ENCODE peak calls at places on chromosomes 1 and 21, in five cellular contexts. One of them, this sample, is unnamed.

GRCh38 chr21:45452696-45453307 is 47.8 kb downstream of the COL18A1 start:
- DNase-seq in omental fat pad: no peak
- DNase-seq in upper lobe of left lung: no peak
- DNase-seq in body of pancreas: no peak
- DNase-seq in RWPE1: no peak
- DNase-seq in this sample: no peak

GRCh38 chr1:37719572-37720195 is 27.4 kb downstream of the CDCA8 start:
- DNase-seq in omental fat pad: no peak
- DNase-seq in upper lobe of left lung: peak; percentile 62
- DNase-seq in body of pancreas: no peak
- DNase-seq in RWPE1: no peak
- DNase-seq in this sample: no peak

GRCh38 chr1:240464099-240464498 is 147.9 kb downstream of the GREM2 start:
- DNase-seq in omental fat pad: no peak
- DNase-seq in upper lobe of left lung: no peak
- DNase-seq in body of pancreas: no peak
- DNase-seq in RWPE1: peak; percentile 18
- DNase-seq in this sample: no peak

GRCh38 chr1:155002479-155003226 is at the start of gene ZBTB7B:
- DNase-seq in omental fat pad: no peak
- DNase-seq in upper lobe of left lung: peak; percentile 91
- DNase-seq in body of pancreas: peak; percentile 70
- DNase-seq in RWPE1: peak; percentile 88
- DNase-seq in this sample: peak; percentile 66

GRCh38 chr1:8228253-8228652 is 89.7 kb upstream of the SLC45A1 start:
- DNase-seq in omental fat pad: no peak
- DNase-seq in upper lobe of left lung: no peak
- DNase-seq in body of pancreas: no peak
- DNase-seq in RWPE1: no peak
- DNase-seq in this sample: no peak

GRCh38 chr1:210800756-210801155 is 333.2 kb downstream of the KCNH1 start:
- DNase-seq in omental fat pad: no peak
- DNase-seq in upper lobe of left lung: no peak
- DNase-seq in body of pancreas: no peak
- DNase-seq in RWPE1: no peak
- DNase-seq in this sample: no peak

GRCh38 chr1:149849947-149850360 is 49.4 kb upstream of the BOLA1 start:
- DNase-seq in omental fat pad: no peak
- DNase-seq in upper lobe of left lung: peak; percentile 20
- DNase-seq in body of pancreas: no peak
- DNase-seq in RWPE1: no peak
- DNase-seq in this sample: no peak

GRCh38 chr1:48000883-48001282 is 3.7 kb upstream of the TRABD2B start:
- DNase-seq in omental fat pad: no peak
- DNase-seq in upper lobe of left lung: no peak
- DNase-seq in body of pancreas: no peak
- DNase-seq in RWPE1: no peak
- DNase-seq in this sample: no peak

GRCh38 chr1:21532992-21533534 is 23.8 kb downstream of the ALPL start:
- DNase-seq in omental fat pad: no peak
- DNase-seq in upper lobe of left lung: no peak
- DNase-seq in body of pancreas: no peak
- DNase-seq in RWPE1: no peak
- DNase-seq in this sample: no peak

GRCh38 chr1:27999055-27999454 is 39.3 kb downstream of the XKR8 start:
- DNase-seq in omental fat pad: no peak
- DNase-seq in upper lobe of left lung: no peak
- DNase-seq in body of pancreas: no peak
- DNase-seq in RWPE1: no peak
- DNase-seq in this sample: no peak

GRCh38 chr1:203650012-203650836 is 23.6 kb downstream of the ATP2B4 start:
- DNase-seq in omental fat pad: no peak
- DNase-seq in upper lobe of left lung: peak; percentile 93
- DNase-seq in body of pancreas: peak; percentile 83
- DNase-seq in RWPE1: peak; percentile 91
- DNase-seq in this sample: peak; percentile 67

GRCh38 chr1:16088996-16089395 is 15.5 kb upstream of the FAM131C start:
- DNase-seq in omental fat pad: no peak
- DNase-seq in upper lobe of left lung: peak; percentile 45
- DNase-seq in body of pancreas: peak; percentile 9
- DNase-seq in RWPE1: peak; percentile 78
- DNase-seq in this sample: peak; percentile 62

GRCh38 chr1:191888996-191889622 is 269.2 kb upstream of the RGS18 start:
- DNase-seq in omental fat pad: no peak
- DNase-seq in upper lobe of left lung: no peak
- DNase-seq in body of pancreas: no peak
- DNase-seq in RWPE1: no peak
- DNase-seq in this sample: no peak

GRCh38 chr1:5711079-5711478 is 281.1 kb downstream of the NPHP4 start:
- DNase-seq in omental fat pad: no peak
- DNase-seq in upper lobe of left lung: no peak
- DNase-seq in body of pancreas: no peak
- DNase-seq in RWPE1: no peak
- DNase-seq in this sample: no peak

GRCh38 chr21:16767201-16767600 is 745.6 kb upstream of the CXADR start:
- DNase-seq in omental fat pad: no peak
- DNase-seq in upper lobe of left lung: no peak
- DNase-seq in body of pancreas: no peak
- DNase-seq in RWPE1: no peak
- DNase-seq in this sample: no peak

GRCh38 chr1:112935474-112936289 is 20.3 kb downstream of the SLC16A1 start:
- DNase-seq in omental fat pad: no peak
- DNase-seq in upper lobe of left lung: no peak
- DNase-seq in body of pancreas: no peak
- DNase-seq in RWPE1: peak; percentile 66
- DNase-seq in this sample: no peak

GRCh38 chr1:172928412-172928811 is 122.3 kb downstream of the TNFSF18 start:
- DNase-seq in omental fat pad: no peak
- DNase-seq in upper lobe of left lung: no peak
- DNase-seq in body of pancreas: no peak
- DNase-seq in RWPE1: peak; percentile 38
- DNase-seq in this sample: no peak

GRCh38 chr1:85624361-85624760 is 43.8 kb downstream of the CCN1 start:
- DNase-seq in omental fat pad: no peak
- DNase-seq in upper lobe of left lung: no peak
- DNase-seq in body of pancreas: no peak
- DNase-seq in RWPE1: no peak
- DNase-seq in this sample: no peak

GRCh38 chr1:184116287-184116686 is 64.8 kb downstream of the TSEN15 start:
- DNase-seq in omental fat pad: no peak
- DNase-seq in upper lobe of left lung: no peak
- DNase-seq in body of pancreas: no peak
- DNase-seq in RWPE1: no peak
- DNase-seq in this sample: no peak

GRCh38 chr1:70818391-70818790 is 229.2 kb downstream of the PTGER3 start:
- DNase-seq in omental fat pad: no peak
- DNase-seq in upper lobe of left lung: no peak
- DNase-seq in body of pancreas: no peak
- DNase-seq in RWPE1: no peak
- DNase-seq in this sample: no peak

GRCh38 chr1:211724711-211725196 is 49.3 kb upstream of the NEK2 start:
- DNase-seq in omental fat pad: no peak
- DNase-seq in upper lobe of left lung: no peak
- DNase-seq in body of pancreas: peak; percentile 37
- DNase-seq in RWPE1: no peak
- DNase-seq in this sample: no peak

GRCh38 chr1:28241633-28242241 is 5.8 kb downstream of the ATP5IF1 start:
- DNase-seq in omental fat pad: no peak
- DNase-seq in upper lobe of left lung: no peak
- DNase-seq in body of pancreas: no peak
- DNase-seq in RWPE1: peak; percentile 53
- DNase-seq in this sample: no peak

GRCh38 chr21:26136686-26137085 is 33.9 kb downstream of the APP start:
- DNase-seq in omental fat pad: no peak
- DNase-seq in upper lobe of left lung: no peak
- DNase-seq in body of pancreas: no peak
- DNase-seq in RWPE1: no peak
- DNase-seq in this sample: no peak

GRCh38 chr1:156901966-156902922 is 8.7 kb downstream of the PEAR1 start:
- DNase-seq in omental fat pad: no peak
- DNase-seq in upper lobe of left lung: no peak
- DNase-seq in body of pancreas: no peak
- DNase-seq in RWPE1: no peak
- DNase-seq in this sample: no peak

GRCh38 chr1:156870734-156871133 is 10.1 kb downstream of the NTRK1 start:
- DNase-seq in omental fat pad: no peak
- DNase-seq in upper lobe of left lung: no peak
- DNase-seq in body of pancreas: no peak
- DNase-seq in RWPE1: peak; percentile 84
- DNase-seq in this sample: no peak

GRCh38 chr1:182143154-182143657 is 81.7 kb upstream of the ZNF648 start:
- DNase-seq in omental fat pad: peak; percentile 99
- DNase-seq in upper lobe of left lung: no peak
- DNase-seq in body of pancreas: peak; percentile 95
- DNase-seq in RWPE1: peak; percentile 69
- DNase-seq in this sample: peak; percentile 96

GRCh38 chr1:213564215-213564659 is 423.5 kb upstream of the PROX1 start:
- DNase-seq in omental fat pad: no peak
- DNase-seq in upper lobe of left lung: no peak
- DNase-seq in body of pancreas: peak; percentile 37
- DNase-seq in RWPE1: no peak
- DNase-seq in this sample: peak; percentile 24
- TF ChIP-seq CTCF in omental fat pad: no peak
- TF ChIP-seq CTCF in upper lobe of left lung: peak; percentile 42
- TF ChIP-seq CTCF in body of pancreas: peak; percentile 79
- TF ChIP-seq CTCF in RWPE1: peak; percentile 7
- TF ChIP-seq CTCF in this sample: peak; percentile 18

DNA sequence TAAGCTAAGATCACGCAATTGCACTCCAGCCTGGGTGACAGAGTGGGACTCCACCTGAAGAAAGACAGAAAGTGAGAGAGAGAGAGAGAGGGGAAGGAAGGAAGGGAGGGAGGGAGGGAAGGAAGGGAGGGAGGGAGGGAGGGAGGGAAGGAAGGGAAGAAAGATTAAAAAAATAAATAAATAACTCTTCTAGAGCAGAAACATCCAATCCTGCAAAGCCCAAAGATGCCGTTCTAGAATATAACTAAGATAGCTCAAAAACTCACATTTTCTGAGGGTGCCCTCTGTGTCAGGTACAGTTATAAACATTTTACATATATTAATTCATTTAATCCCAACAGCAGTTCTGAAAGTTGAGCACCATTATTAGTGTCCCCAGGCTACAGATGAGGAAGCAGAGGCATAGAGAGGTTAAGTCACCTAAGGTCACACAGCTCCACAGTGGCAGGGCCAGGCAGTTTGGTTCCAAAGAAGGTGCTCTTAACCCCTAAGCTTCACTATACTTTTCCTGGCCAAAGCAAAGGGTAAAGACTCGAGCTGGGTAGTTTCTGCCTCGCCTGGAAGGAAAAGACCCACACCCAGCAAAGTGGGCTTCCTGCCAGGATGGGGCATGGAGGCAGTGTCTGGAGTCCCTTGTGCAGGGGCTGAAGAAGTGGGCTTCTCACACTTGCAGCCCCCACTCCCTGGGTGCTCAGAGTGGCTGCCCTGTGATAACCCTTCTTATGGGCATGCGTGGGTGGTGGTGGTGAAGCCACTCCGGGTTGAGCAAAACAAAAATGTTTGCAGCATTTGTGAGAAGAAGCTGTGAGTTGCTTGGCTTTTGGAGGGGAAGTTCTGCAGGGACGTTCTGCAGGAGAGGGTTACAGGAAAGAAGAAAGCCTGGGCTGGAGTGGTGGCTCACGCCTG is 7.9 kb upstream of the PIK3CD start:
- DNase-seq in omental fat pad: no peak
- DNase-seq in upper lobe of left lung: no peak
- DNase-seq in body of pancreas: no peak
- DNase-seq in RWPE1: no peak
- DNase-seq in this sample: no peak
- TF ChIP-seq CTCF in omental fat pad: no peak
- TF ChIP-seq CTCF in upper lobe of left lung: no peak
- TF ChIP-seq CTCF in body of pancreas: no peak
- TF ChIP-seq CTCF in RWPE1: no peak
- TF ChIP-seq CTCF in this sample: no peak

GRCh38 chr1:170518185-170518834 is 13.7 kb upstream of the GORAB start:
- DNase-seq in omental fat pad: no peak
- DNase-seq in upper lobe of left lung: no peak
- DNase-seq in body of pancreas: no peak
- DNase-seq in RWPE1: no peak
- DNase-seq in this sample: no peak

GRCh38 chr1:170521818-170522217 is 10.1 kb upstream of the GORAB start:
- DNase-seq in omental fat pad: no peak
- DNase-seq in upper lobe of left lung: no peak
- DNase-seq in body of pancreas: no peak
- DNase-seq in RWPE1: no peak
- DNase-seq in this sample: no peak

GRCh38 chr1:170513138-170513537 is 18.8 kb upstream of the GORAB start:
- DNase-seq in omental fat pad: no peak
- DNase-seq in upper lobe of left lung: no peak
- DNase-seq in body of pancreas: no peak
- DNase-seq in RWPE1: no peak
- DNase-seq in this sample: no peak

GRCh38 chr1:170520601-170521000 is 11.4 kb upstream of the GORAB start:
- DNase-seq in omental fat pad: no peak
- DNase-seq in upper lobe of left lung: no peak
- DNase-seq in body of pancreas: no peak
- DNase-seq in RWPE1: no peak
- DNase-seq in this sample: no peak

DNA sequence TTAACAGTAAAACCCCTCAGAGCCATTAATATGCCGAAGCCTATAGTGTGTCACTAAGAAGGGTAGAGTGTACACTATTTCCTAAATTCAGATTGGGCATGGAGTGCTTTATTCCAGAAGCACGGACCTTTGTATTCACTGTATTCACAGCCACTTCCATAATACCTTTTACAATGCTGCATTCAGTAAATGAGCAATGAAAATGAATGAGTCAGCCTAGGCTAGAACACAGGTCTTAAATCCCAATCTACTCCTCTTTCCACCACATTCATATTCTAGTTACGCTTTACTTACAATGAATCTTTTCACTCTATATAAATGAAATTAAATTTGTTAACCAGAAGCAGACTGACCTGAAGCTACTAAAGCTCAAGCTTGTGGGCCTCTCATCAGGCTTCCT is 13.0 kb upstream of the GORAB start:
- DNase-seq in omental fat pad: no peak
- DNase-seq in upper lobe of left lung: no peak
- DNase-seq in body of pancreas: no peak
- DNase-seq in RWPE1: no peak
- DNase-seq in this sample: no peak
- TF ChIP-seq CTCF in omental fat pad: no peak
- TF ChIP-seq CTCF in upper lobe of left lung: no peak
- TF ChIP-seq CTCF in body of pancreas: no peak
- TF ChIP-seq CTCF in RWPE1: no peak
- TF ChIP-seq CTCF in this sample: no peak

DNA sequence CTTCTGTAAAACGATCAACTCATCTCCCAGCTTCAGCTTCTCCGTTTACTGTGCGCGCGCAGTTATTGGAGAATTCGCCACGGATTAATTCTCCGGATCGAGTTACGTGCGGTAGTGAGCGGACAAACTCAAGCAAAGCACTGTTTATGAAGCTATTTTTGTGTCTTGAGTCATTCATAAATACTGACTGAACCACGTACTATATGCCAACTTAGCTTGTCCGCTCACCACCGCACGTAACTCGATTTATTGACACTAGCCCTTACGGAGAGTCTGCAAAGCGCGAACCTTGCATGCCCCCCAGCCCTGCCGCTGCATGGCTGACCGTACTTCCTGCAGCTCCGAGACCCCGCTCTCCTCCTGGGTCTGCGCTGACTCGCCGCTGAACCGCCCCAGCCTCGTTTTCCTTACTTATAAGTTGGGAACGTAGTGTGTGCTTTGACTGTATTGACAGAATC is 773 bp downstream of the CHD1L start:
- DNase-seq in omental fat pad: no peak
- DNase-seq in upper lobe of left lung: peak; percentile 62
- DNase-seq in body of pancreas: peak; percentile 35
- DNase-seq in RWPE1: peak; percentile 21
- DNase-seq in this sample: peak; percentile 33
- TF ChIP-seq CTCF in omental fat pad: no peak
- TF ChIP-seq CTCF in upper lobe of left lung: no peak
- TF ChIP-seq CTCF in body of pancreas: no peak
- TF ChIP-seq CTCF in RWPE1: peak; percentile 21
- TF ChIP-seq CTCF in this sample: no peak